ENCODE peak calls at places on chromosomes 11 and 22, in four cellular contexts. B is Caco-2, D is lung, X is left ventricle myocardium inferior. O is an unnamed sample.

GRCh38 chr11:47440054-47440476 is 8.9 kb downstream of the RAPSN start:
- DNase-seq in B (no peak), D (no peak), X (no peak), O (no peak)

GRCh38 chr11:72578541-72578940 is 95.7 kb downstream of the PDE2A start:
- DNase-seq in B (no peak), D (no peak), X (no peak), O (no peak)

GRCh38 chr11:110582728-110583432 is 129.4 kb downstream of the ARHGAP20 start:
- DNase-seq in B (no peak), D (no peak), X (no peak), O (no peak)

GRCh38 chr11:75734491-75735180 is 17.0 kb downstream of the MOGAT2 start:
- DNase-seq in B (peak; percentile 91), D (no peak), X (no peak), O (no peak)

GRCh38 chr11:64763804-64764611 is 4.2 kb upstream of the PYGM start:
- DNase-seq in B (peak; percentile 14), D (no peak), X (no peak), O (peak; percentile 85)

GRCh38 chr11:5698281-5698680 is 8.7 kb downstream of the TRIM22 start:
- DNase-seq in B (no peak), D (no peak), X (no peak), O (no peak)

GRCh38 chr11:110710520-110711381 is 1.5 kb downstream of the ARHGAP20 start:
- DNase-seq in B (no peak), D (peak; percentile 52), X (peak; percentile 23), O (no peak)

GRCh38 chr11:12692238-12693074 is 18.2 kb downstream of the TEAD1 start:
- DNase-seq in B (peak; percentile 86), D (peak; percentile 78), X (peak; percentile 85), O (no peak)

GRCh38 chr11:45651156-45651555 is 14.3 kb downstream of the CHST1 start:
- DNase-seq in B (no peak), D (no peak), X (no peak), O (no peak)

GRCh38 chr11:25566298-25567200 is 765.4 kb upstream of the ANO3 start:
- DNase-seq in B (no peak), D (peak; percentile 50), X (peak; percentile 23), O (no peak)

GRCh38 chr22:40193429-40194421 is 16.0 kb downstream of the TNRC6B start:
- DNase-seq in B (no peak), D (no peak), X (no peak), O (no peak)
- H3K4me3 ChIP-seq in B (no peak overlapping the region), D (no peak overlapping the region), X (no peak overlapping the region), O (no peak overlapping the region)

GRCh38 chr22:44623771-44624510 is 78.1 kb upstream of the PRR5 start:
- DNase-seq in B (no peak), D (no peak), X (no peak), O (no peak)
- TF ChIP-seq CTCF in B (no peak), D (no peak), X (peak; percentile 63), O (no peak)

DNA sequence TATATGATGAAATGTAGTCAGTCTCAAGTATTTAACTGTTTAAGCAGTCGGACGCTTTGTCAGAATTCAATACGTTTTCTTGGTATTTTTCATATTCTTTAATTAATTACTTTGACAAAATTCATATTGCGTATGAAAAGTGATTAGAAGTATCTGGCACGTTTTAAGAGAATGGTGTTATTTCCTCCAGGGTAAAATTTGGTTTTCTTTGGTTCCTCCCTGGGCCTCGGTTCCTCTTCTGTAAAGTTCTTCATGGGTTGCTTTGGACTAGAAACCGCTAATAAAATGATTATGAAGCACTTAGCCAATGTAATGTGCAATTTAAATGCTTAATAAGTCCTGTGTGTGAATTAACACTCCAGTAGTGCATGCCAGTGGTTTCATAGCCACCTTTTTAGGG is 1.5 kb downstream of the CBL start:
- DNase-seq in B (no peak), D (no peak), X (no peak), O (no peak)
- H3K4me3 ChIP-seq in B (peak overlapping the region; percentile 88), D (peak overlapping the region; percentile 20), X (peak overlapping the region; percentile 98), O (peak overlapping the region; percentile 62)

GRCh38 chr22:22823126-22823804 is 64.4 kb upstream of the IGLL5 start:
- DNase-seq in B (no peak), D (no peak), X (no peak), O (no peak)

GRCh38 chr22:22820626-22821025 is 67.0 kb upstream of the IGLL5 start:
- DNase-seq in B (no peak), D (no peak), X (no peak), O (peak; percentile 41)

GRCh38 chr22:22822106-22822505 is 65.5 kb upstream of the IGLL5 start:
- DNase-seq in B (no peak), D (no peak), X (no peak), O (no peak)

GRCh38 chr22:22820076-22820475 is 67.5 kb upstream of the IGLL5 start:
- DNase-seq in B (no peak), D (no peak), X (no peak), O (no peak)

DNA sequence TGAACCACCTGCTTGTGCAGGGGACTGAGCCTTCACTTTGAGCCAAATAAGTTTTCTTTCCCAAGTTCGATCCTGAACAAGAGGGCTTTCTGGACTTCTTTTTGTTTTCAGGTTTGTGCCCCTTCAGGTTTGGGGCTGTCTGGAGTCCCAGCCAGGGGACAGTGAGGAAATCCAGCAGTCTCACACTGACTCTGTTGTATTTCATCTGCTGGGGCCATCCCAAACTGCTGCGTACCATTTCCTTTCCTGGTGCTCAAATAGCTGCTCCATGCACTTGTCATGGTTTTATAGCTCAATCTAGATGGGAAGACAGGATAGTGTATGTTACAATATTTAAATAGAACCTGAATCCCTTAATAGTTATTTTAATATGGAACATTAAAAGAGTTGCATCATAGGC is 66.3 kb upstream of the IGLL5 start:
- DNase-seq in B (no peak), D (no peak), X (no peak), O (no peak)
- TF ChIP-seq CTCF in B (no peak), D (no peak), X (no peak), O (no peak)

GRCh38 chr11:95926714-95927113 is 2.8 kb upstream of the MTMR2 start:
- DNase-seq in B (no peak), D (no peak), X (no peak), O (no peak)

GRCh38 chr11:95923730-95924413 is at the start of gene MTMR2:
- DNase-seq in B (peak; percentile 88), D (peak; percentile 70), X (peak; percentile 80), O (peak; percentile 38)

GRCh38 chr11:95923441-95923729 is 522 bp downstream of the MTMR2 start:
- DNase-seq in B (no peak), D (no peak), X (no peak), O (peak; percentile 10)

GRCh38 chr11:95924414-95924760 is 480 bp upstream of the MTMR2 start:
- DNase-seq in B (no peak), D (no peak), X (no peak), O (no peak)

GRCh38 chr11:95925011-95925410 is 1.1 kb upstream of the MTMR2 start:
- DNase-seq in B (no peak), D (no peak), X (no peak), O (no peak)
- H3K4me3 ChIP-seq in B (peak overlapping the region; percentile 84), D (no peak overlapping the region), X (peak overlapping the region; percentile 82), O (no peak overlapping the region)